ENCODE peak calls at places on chromosome 10, in four cellular contexts. One of them, this sample, is unnamed.

GRCh38 chr10:98272690-98273453 is 4.9 kb upstream of the LOXL4 start:
- DNase-seq in A549: no peak
- DNase-seq in HepG2: peak
- DNase-seq in K562: no peak
- DNase-seq in this sample: no peak

GRCh38 chr10:128268015-128268722 is 141.9 kb upstream of the MKI67 start:
- DNase-seq in A549: peak
- DNase-seq in HepG2: peak
- DNase-seq in K562: peak
- DNase-seq in this sample: peak

GRCh38 chr10:124989526-124989925 is 47.6 kb downstream of the ZRANB1 start:
- DNase-seq in A549: no peak
- DNase-seq in HepG2: no peak
- DNase-seq in K562: no peak
- DNase-seq in this sample: no peak

GRCh38 chr10:131821378-131822012 is 79.3 kb upstream of the PPP2R2D start:
- DNase-seq in A549: no peak
- DNase-seq in HepG2: no peak
- DNase-seq in K562: no peak
- DNase-seq in this sample: no peak

GRCh38 chr10:63099734-63100133 is 33.4 kb upstream of the NRBF2 start:
- DNase-seq in A549: no peak
- DNase-seq in HepG2: no peak
- DNase-seq in K562: no peak
- DNase-seq in this sample: no peak

GRCh38 chr10:71756441-71757191 is 16.7 kb downstream of the VSIR start:
- DNase-seq in A549: no peak
- DNase-seq in HepG2: no peak
- DNase-seq in K562: no peak
- DNase-seq in this sample: no peak

GRCh38 chr10:26031300-26031699 is 97.3 kb downstream of the MYO3A start:
- DNase-seq in A549: no peak
- DNase-seq in HepG2: no peak
- DNase-seq in K562: no peak
- DNase-seq in this sample: no peak

GRCh38 chr10:94085288-94085687 is 91.6 kb downstream of the PLCE1 start:
- DNase-seq in A549: no peak
- DNase-seq in HepG2: no peak
- DNase-seq in K562: no peak
- DNase-seq in this sample: no peak

GRCh38 chr10:69093933-69094332 is 6.0 kb downstream of the SRGN start:
- DNase-seq in A549: no peak
- DNase-seq in HepG2: peak
- DNase-seq in K562: peak
- DNase-seq in this sample: no peak

GRCh38 chr10:34698979-34699378 is 116.1 kb downstream of the PARD3 start:
- DNase-seq in A549: peak
- DNase-seq in HepG2: no peak
- DNase-seq in K562: no peak
- DNase-seq in this sample: no peak

GRCh38 chr10:48658243-48658888 is 26.3 kb upstream of the WDFY4 start:
- DNase-seq in A549: peak
- DNase-seq in HepG2: peak
- DNase-seq in K562: peak
- DNase-seq in this sample: peak

GRCh38 chr10:127006453-127006852 is 101.2 kb downstream of the DOCK1 start:
- DNase-seq in A549: no peak
- DNase-seq in HepG2: no peak
- DNase-seq in K562: no peak
- DNase-seq in this sample: no peak

GRCh38 chr10:81026597-81026996 is 488.9 kb downstream of the SH2D4B start:
- DNase-seq in A549: no peak
- DNase-seq in HepG2: no peak
- DNase-seq in K562: no peak
- DNase-seq in this sample: no peak

GRCh38 chr10:33801705-33802104 is 467.2 kb upstream of the NRP1 start:
- DNase-seq in A549: peak
- DNase-seq in HepG2: peak
- DNase-seq in K562: no peak
- DNase-seq in this sample: no peak

GRCh38 chr10:132183046-132183445 is 3.7 kb upstream of the DPYSL4 start:
- DNase-seq in A549: no peak
- DNase-seq in HepG2: peak
- DNase-seq in K562: no peak
- DNase-seq in this sample: no peak

GRCh38 chr10:93512565-93512964 is 16.2 kb downstream of the CEP55 start:
- DNase-seq in A549: no peak
- DNase-seq in HepG2: no peak
- DNase-seq in K562: no peak
- DNase-seq in this sample: no peak

GRCh38 chr10:117967149-117967548 is 79.6 kb downstream of the RAB11FIP2 start:
- DNase-seq in A549: no peak
- DNase-seq in HepG2: no peak
- DNase-seq in K562: no peak
- DNase-seq in this sample: no peak

GRCh38 chr10:80046629-80047441 is 31.6 kb upstream of the TMEM254 start:
- DNase-seq in A549: peak
- DNase-seq in HepG2: peak
- DNase-seq in K562: peak
- DNase-seq in this sample: peak

GRCh38 chr10:121378402-121378801 is 219.8 kb downstream of the FGFR2 start:
- DNase-seq in A549: no peak
- DNase-seq in HepG2: no peak
- DNase-seq in K562: no peak
- DNase-seq in this sample: no peak

GRCh38 chr10:69318997-69319727 is 40.9 kb downstream of the HK1 start:
- DNase-seq in A549: peak
- DNase-seq in HepG2: no peak
- DNase-seq in K562: peak
- DNase-seq in this sample: no peak

GRCh38 chr10:101394522-101395133 is 40.7 kb downstream of the BTRC start:
- DNase-seq in A549: no peak
- DNase-seq in HepG2: no peak
- DNase-seq in K562: peak
- DNase-seq in this sample: no peak

GRCh38 chr10:103079100-103079499 is 114.0 kb downstream of the NT5C2 start:
- DNase-seq in A549: no peak
- DNase-seq in HepG2: no peak
- DNase-seq in K562: no peak
- DNase-seq in this sample: no peak

GRCh38 chr10:27679996-27680395 is 65.6 kb downstream of the MKX start:
- DNase-seq in A549: no peak
- DNase-seq in HepG2: no peak
- DNase-seq in K562: no peak
- DNase-seq in this sample: no peak

GRCh38 chr10:35611750-35612149 is 6.6 kb downstream of the GJD4 start:
- DNase-seq in A549: no peak
- DNase-seq in HepG2: peak
- DNase-seq in K562: peak
- DNase-seq in this sample: no peak

GRCh38 chr10:88932539-88933256 is 19.9 kb downstream of the ACTA2 start:
- DNase-seq in A549: peak
- DNase-seq in HepG2: peak
- DNase-seq in K562: peak
- DNase-seq in this sample: no peak

GRCh38 chr10:114876602-114877300 is 55.2 kb downstream of the FHIP2A start:
- DNase-seq in A549: peak
- DNase-seq in HepG2: peak
- DNase-seq in K562: peak
- DNase-seq in this sample: peak

GRCh38 chr10:133327651-133328357 is 8.9 kb downstream of the CALY start:
- DNase-seq in A549: no peak
- DNase-seq in HepG2: no peak
- DNase-seq in K562: no peak
- DNase-seq in this sample: no peak
- TF ChIP-seq MAFK in A549: no peak
- TF ChIP-seq MAFK in HepG2: no peak
- TF ChIP-seq MAFK in K562: no peak
- TF ChIP-seq MAFK in this sample: no peak

DNA sequence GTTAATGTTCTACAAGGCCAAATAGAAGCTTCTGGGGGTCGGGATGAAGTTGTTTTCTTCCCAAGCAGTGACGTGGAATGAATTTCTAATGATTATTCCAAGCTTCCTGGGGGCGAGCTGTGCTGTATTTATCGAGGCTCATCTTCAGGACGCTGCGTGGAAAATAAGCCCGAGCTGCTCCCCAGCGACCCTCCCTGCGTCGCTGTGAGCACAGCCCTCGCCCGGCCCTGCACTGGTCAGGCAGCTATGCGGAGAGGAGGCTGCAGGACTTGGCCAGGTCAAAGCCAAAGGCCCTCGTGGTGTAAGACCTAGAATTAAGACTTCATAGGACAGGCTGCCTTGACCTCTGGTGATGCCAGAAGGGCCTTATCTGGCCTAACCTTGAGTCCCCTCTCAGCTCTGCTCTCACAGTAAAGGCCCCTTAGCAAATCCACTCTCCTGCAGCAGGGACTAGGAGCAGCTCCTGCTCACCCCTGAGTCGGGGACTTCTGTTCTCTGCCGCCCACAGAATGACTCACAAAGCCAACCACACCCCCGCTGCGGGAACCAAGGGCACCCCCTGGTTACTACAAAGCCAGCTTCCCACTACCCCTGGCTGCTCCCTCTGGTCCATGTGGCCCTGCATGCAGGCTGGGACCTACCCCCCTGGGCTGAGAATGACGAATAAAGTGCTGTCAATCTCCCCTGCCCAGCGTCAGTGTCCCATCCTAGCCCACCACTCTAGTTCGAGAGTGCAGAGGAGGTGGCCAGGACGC is 501.6 kb downstream of the TCERG1L start:
- DNase-seq in A549: no peak
- DNase-seq in HepG2: no peak
- DNase-seq in K562: no peak
- DNase-seq in this sample: no peak
- TF ChIP-seq HDAC2 in A549: no peak
- TF ChIP-seq HDAC2 in HepG2: no peak
- TF ChIP-seq HDAC2 in K562: no peak
- TF ChIP-seq HDAC2 in this sample: no peak

DNA sequence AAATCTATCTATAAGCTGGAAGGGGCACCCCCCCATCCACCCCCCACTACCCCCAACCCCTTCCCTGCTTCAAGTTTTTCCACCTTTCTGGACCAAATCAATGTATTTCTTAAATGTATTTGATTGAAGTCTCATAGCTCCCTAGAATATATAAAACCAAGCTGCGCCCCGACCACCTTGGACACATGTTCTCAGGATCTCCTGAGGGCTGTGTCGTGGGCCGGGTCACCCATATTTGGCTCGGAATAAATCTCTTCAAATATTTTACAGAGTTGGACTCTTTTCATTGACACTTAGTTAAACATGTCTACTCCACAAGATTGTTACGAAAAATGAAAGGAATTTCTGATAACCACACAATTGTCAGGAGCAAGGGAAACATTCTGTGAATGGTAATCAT is 215.6 kb downstream of the ADARB2 start:
- DNase-seq in A549: no peak
- DNase-seq in HepG2: no peak
- DNase-seq in K562: no peak
- DNase-seq in this sample: no peak
- TF ChIP-seq RNF2 in A549: no peak
- TF ChIP-seq RNF2 in HepG2: no peak
- TF ChIP-seq RNF2 in K562: no peak
- TF ChIP-seq RNF2 in this sample: no peak

DNA sequence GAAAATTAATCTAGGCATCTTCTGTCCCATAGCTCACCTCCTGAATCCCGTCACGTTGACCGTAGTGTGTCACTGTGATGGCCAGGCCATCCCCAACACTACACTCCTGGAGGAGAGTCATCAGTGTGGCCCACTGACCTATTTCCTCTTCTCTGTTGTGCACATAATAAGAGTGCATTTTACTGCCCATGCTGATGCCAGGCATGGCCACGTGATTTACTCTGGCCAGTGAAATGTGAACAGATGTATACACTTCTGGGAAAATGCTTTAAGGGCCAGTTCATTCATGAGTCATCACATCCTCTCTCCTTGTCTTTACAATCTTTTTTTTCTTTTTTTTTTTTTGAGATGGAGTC is 101.9 kb upstream of the PIP4K2A start:
- DNase-seq in A549: peak
- DNase-seq in HepG2: no peak
- DNase-seq in K562: peak
- DNase-seq in this sample: no peak
- TF ChIP-seq MAFK in A549: no peak
- TF ChIP-seq MAFK in HepG2: no peak
- TF ChIP-seq MAFK in K562: no peak
- TF ChIP-seq MAFK in this sample: no peak

DNA sequence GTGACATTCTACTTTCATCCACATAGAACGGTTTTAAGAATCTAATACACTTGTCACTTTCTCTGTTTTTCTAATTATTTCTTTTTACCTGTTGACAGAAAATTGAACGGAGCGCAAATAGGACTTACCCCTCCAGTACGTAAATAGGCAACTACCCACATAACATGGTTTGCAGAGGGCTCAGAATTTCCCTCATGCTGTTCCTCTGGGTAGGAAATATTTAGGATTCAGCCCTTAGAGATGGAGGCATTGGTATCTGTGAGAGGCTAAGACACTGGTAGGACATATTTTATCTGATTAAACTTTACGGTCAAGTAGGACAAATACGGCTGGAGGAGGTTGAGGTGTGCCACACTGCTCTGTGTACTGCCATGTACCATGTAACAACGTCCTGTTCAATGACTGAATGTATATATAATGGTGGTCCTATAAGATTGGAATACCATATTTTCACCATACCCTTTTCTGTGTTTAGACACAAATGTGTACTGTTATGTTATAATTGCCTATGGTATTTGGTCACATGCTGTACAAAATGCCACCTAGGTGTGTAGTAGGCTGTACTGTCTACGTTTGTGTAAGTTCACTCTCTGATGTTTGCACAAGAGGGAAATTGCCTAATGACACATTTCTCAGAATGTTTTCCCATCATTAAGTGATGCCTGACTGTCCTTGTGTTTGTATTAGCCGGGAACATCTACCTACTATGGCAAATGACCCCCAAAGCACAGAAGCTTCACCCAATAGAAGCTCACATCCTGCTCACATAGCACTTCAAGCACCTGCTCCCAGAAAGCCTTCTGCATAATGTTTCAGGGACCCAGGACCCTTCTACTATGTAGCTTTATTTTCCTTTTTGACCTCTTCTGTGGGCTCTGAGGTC is 429.4 kb upstream of the AKR1E2 start:
- DNase-seq in A549: no peak
- DNase-seq in HepG2: no peak
- DNase-seq in K562: no peak
- DNase-seq in this sample: no peak
- TF ChIP-seq HDAC2 in A549: no peak
- TF ChIP-seq HDAC2 in HepG2: no peak
- TF ChIP-seq HDAC2 in K562: no peak
- TF ChIP-seq HDAC2 in this sample: no peak

GRCh38 chr10:13272164-13272571 is 27.7 kb downstream of the PHYH start:
- DNase-seq in A549: no peak
- DNase-seq in HepG2: peak
- DNase-seq in K562: no peak
- DNase-seq in this sample: no peak
- TF ChIP-seq RNF2 in A549: no peak
- TF ChIP-seq RNF2 in HepG2: no peak
- TF ChIP-seq RNF2 in K562: no peak
- TF ChIP-seq RNF2 in this sample: no peak

GRCh38 chr10:7634142-7634894 is 32.4 kb downstream of the ITIH5 start:
- DNase-seq in A549: no peak
- DNase-seq in HepG2: no peak
- DNase-seq in K562: no peak
- DNase-seq in this sample: no peak

GRCh38 chr10:7635431-7636125 is 31.2 kb downstream of the ITIH5 start:
- DNase-seq in A549: no peak
- DNase-seq in HepG2: no peak
- DNase-seq in K562: no peak
- DNase-seq in this sample: peak
- TF ChIP-seq MAFK in A549: no peak
- TF ChIP-seq MAFK in HepG2: no peak
- TF ChIP-seq MAFK in K562: no peak
- TF ChIP-seq MAFK in this sample: no peak